ENCODE peak calls at places on chromosome 21, in six cellular contexts. Q is CD8-positive, alpha-beta memory T cell; U is heart right ventricle; F is AG10803; D is GM12865; V is suprapubic skin. A is an unnamed sample.

GRCh38 chr21:31182231-31183129 is 144.2 kb upstream of the KRTAP19-8 start:
- DNase-seq in V (no peak), Q (peak), F (no peak), D (no peak), U (no peak), A (no peak)

GRCh38 chr21:15084668-15085067 is 19.9 kb upstream of the NRIP1 start:
- DNase-seq in Q (no peak), U (no peak), D (no peak), V (no peak), F (no peak), A (no peak)

GRCh38 chr21:41360072-41360821 is 1.6 kb upstream of the MX2 start:
- DNase-seq in Q (no peak), V (no peak), U (no peak), D (no peak), F (peak), A (peak)

GRCh38 chr21:30958737-30959136 is 77.4 kb upstream of the KRTAP11-1 start:
- DNase-seq in D (no peak), F (no peak), V (no peak), Q (no peak), U (no peak), A (no peak)

GRCh38 chr21:45420623-45421041 is 15.7 kb downstream of the COL18A1 start:
- DNase-seq in F (no peak), D (no peak), Q (no peak), V (no peak), U (no peak), A (peak)

GRCh38 chr21:35324372-35325220 is 275.5 kb upstream of the RUNX1 start:
- DNase-seq in Q (no peak), V (no peak), F (peak), U (no peak), D (no peak), A (peak)

GRCh38 chr21:45373991-45374816 is 30.8 kb upstream of the COL18A1 start:
- DNase-seq in V (no peak), Q (no peak), D (no peak), U (no peak), F (no peak), A (no peak)

GRCh38 chr21:45581322-45581712 is 39.1 kb upstream of the SLC19A1 start:
- DNase-seq in F (no peak), V (peak), U (no peak), Q (no peak), D (no peak), A (peak)

GRCh38 chr21:45607021-45607921 is 36.3 kb upstream of the PCBP3 start:
- DNase-seq in V (peak), D (no peak), F (peak), U (no peak), Q (no peak), A (peak)

GRCh38 chr21:14270631-14271030 is 54.7 kb downstream of the RBM11 start:
- DNase-seq in V (no peak), F (no peak), Q (no peak), U (no peak), D (no peak), A (no peak)

GRCh38 chr21:34865922-34866271 is 183.2 kb downstream of the RUNX1 start:
- DNase-seq in Q (no peak), F (no peak), D (peak), V (no peak), U (no peak), A (no peak)

GRCh38 chr21:34908424-34909055 is 140.6 kb downstream of the RUNX1 start:
- DNase-seq in U (no peak), D (no peak), Q (no peak), V (no peak), F (peak), A (peak)

GRCh38 chr21:42213082-42213774 is 5.7 kb upstream of the ABCG1 start:
- DNase-seq in U (no peak), D (no peak), V (peak), Q (no peak), F (no peak), A (peak)

GRCh38 chr21:14072761-14073535 is 137.8 kb downstream of the LIPI start:
- DNase-seq in F (no peak), Q (no peak), D (no peak), V (no peak), U (no peak), A (no peak)

GRCh38 chr21:19908386-19908785 is 1089.8 kb upstream of the NCAM2 start:
- DNase-seq in U (no peak), D (no peak), V (no peak), F (no peak), Q (no peak), A (no peak)

GRCh38 chr21:29233611-29234540 is 64.8 kb upstream of the BACH1 start:
- DNase-seq in U (no peak), Q (no peak), V (no peak), D (peak), F (no peak), A (no peak)

GRCh38 chr21:32962286-32962685 is 63.4 kb upstream of the OLIG2 start:
- DNase-seq in D (no peak), V (no peak), U (no peak), F (no peak), Q (no peak), A (no peak)
- H3K4me3 ChIP-seq in D (no peak), V (no peak), U (no peak), F (no peak), Q (no peak), A (no peak)

GRCh38 chr21:26167593-26167992 is 3.0 kb downstream of the APP start:
- DNase-seq in D (no peak), F (no peak), V (no peak), U (no peak), Q (no peak), A (no peak)
- H3K4me3 ChIP-seq in D (no peak), F (no peak), V (peak), U (peak), Q (no peak), A (no peak)

DNA sequence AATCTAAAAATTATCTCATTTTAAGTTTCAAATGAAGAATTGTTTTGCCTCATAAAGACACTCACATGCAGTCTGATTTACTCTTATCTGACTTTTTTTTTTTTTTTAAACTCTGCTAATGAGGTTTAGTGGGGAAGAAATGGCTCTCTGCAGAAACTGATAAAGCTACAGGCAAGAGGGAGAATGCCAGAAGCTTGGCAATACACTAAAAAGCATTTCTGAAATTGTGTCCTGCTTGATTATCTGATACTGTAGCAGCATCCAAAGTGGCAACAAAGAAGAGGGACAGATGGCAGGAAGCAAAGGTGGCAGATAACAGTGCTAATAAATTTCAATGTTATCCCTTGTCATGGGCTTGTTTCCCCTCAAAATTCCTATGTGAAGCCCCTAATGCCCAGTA is 1744.9 kb downstream of the NCAM2 start:
- DNase-seq in F (no peak), Q (no peak), V (no peak), U (no peak), D (no peak), A (no peak)
- H3K4me3 ChIP-seq in F (no peak), Q (no peak), V (no peak), U (no peak), D (no peak), A (no peak)

GRCh38 chr21:37915941-37916794 is at the start of gene KCNJ6:
- DNase-seq in D (no peak), V (no peak), U (no peak), F (peak), Q (no peak), A (no peak)

GRCh38 chr21:37912616-37913015 is 3.6 kb downstream of the KCNJ6 start:
- DNase-seq in U (no peak), Q (no peak), F (no peak), V (no peak), D (no peak), A (no peak)

GRCh38 chr21:37916795-37917142 is 512 bp upstream of the KCNJ6 start:
- DNase-seq in D (no peak), F (no peak), Q (no peak), U (no peak), V (no peak), A (no peak)

GRCh38 chr21:37915516-37915915 is 741 bp downstream of the KCNJ6 start:
- DNase-seq in U (no peak), D (no peak), F (peak), V (no peak), Q (no peak), A (no peak)

DNA sequence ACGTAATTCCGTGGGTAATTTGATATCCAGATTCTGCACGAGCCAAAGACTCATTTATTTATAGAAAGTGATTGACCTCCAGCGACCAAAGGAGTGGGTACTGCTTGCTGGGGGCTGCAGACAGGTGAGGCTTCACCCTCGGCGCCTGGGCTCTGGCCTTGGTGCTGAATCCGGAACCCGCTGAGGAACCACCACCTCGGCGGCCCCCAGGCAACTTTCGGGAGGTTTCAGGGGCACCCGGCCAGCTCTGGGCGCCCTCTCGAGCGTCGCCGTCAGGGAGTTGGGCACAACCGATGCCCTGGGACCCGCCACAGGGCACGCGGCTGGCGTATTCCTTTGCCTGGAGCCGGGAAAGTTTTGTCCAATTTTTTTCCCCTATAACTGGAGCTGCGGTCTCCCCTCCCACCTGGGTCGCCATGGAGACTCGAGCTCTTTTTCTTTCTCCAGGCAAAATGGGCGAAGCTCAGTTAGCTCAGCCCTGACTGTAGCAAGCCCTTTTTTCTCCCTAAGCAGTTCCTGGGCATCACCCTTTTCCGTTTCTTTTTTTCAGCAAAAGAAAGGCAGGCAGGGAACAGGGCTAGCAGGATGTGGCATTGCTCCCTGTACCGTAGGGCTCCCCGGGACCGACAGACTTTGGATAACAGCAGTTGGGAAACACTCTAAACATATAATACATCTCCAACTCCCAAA is 1.9 kb downstream of the KCNJ6 start:
- DNase-seq in D (peak), U (no peak), Q (no peak), F (peak), V (no peak), A (no peak)
- H3K4me3 ChIP-seq in D (no peak), U (no peak), Q (no peak), F (peak), V (no peak), A (no peak)

DNA sequence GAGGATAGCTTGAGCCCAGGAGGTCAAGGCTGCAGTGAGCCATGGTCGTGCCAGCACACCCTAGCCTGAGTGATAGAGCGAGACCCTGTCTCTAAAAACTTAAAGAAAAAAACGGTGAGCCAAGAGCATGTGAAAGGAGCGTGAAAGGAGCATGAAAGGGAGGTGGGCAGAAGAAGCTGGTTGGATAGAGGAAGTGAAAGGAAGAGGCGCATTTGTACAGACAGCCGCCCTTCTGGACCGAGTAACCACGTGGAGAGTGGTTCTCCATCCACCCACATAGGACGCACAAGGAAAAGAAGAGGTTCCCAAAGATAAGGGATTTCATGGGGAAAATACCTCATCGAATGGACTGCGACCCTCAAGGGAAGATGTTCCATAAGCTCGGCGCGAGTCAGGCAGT is 60.4 kb upstream of the IFNAR2 start:
- DNase-seq in V (no peak), F (no peak), U (no peak), Q (no peak), D (peak), A (no peak)
- H3K4me3 ChIP-seq in V (no peak), F (no peak), U (no peak), Q (no peak), D (no peak), A (no peak)

A was measured in tibial artery.